ENCODE peak calls at places on chromosomes 13 and 19, in six cellular contexts. M is HepG2, A is GM12891, S is GM12878, B is H1, D is K562. W is an unnamed sample.

GRCh38 chr13:73809561-73809960 is 324.6 kb downstream of the KLF12 start:
- DNase-seq in M (no peak), A (no peak), S (no peak), B (no peak), D (no peak), W (no peak)

GRCh38 chr13:76939215-76939614 is 9.1 kb upstream of the ACOD1 start:
- DNase-seq in M (no peak), A (no peak), S (no peak), B (no peak), D (no peak), W (no peak)

GRCh38 chr19:4061178-4061682 is 5.5 kb downstream of the ZBTB7A start:
- DNase-seq in M (peak), A (no peak), S (no peak), B (no peak), D (peak), W (no peak)

GRCh38 chr13:99658266-99658991 is 157.2 kb downstream of the TM9SF2 start:
- DNase-seq in M (no peak), A (no peak), S (no peak), B (no peak), D (no peak), W (no peak)

GRCh38 chr13:73198888-73199497 is 140.2 kb downstream of the KLF5 start:
- DNase-seq in M (peak), A (no peak), S (no peak), B (no peak), D (no peak), W (no peak)

GRCh38 chr19:45152504-45153338 is 8.1 kb downstream of the NKPD1 start:
- DNase-seq in M (no peak), A (peak), S (no peak), B (no peak), D (no peak), W (peak)

GRCh38 chr19:41352609-41353465 is 885 bp downstream of the TGFB1 start:
- DNase-seq in M (peak), A (peak), S (no peak), B (no peak), D (peak), W (peak)

GRCh38 chr13:40210865-40211585 is 455.4 kb downstream of the FOXO1 start:
- DNase-seq in M (no peak), A (no peak), S (no peak), B (no peak), D (no peak), W (no peak)

GRCh38 chr13:40452741-40453665 is 213.4 kb downstream of the FOXO1 start:
- DNase-seq in M (peak), A (no peak), S (no peak), B (no peak), D (no peak), W (no peak)

GRCh38 chr13:72180253-72180952 is 313.4 kb upstream of the DACH1 start:
- DNase-seq in M (no peak), A (no peak), S (no peak), B (no peak), D (no peak), W (no peak)

GRCh38 chr13:24261566-24261965 is 47.8 kb upstream of the C1QTNF9 start:
- DNase-seq in M (no peak), A (no peak), S (no peak), B (no peak), D (no peak), W (no peak)

GRCh38 chr19:2213799-2214198 is 22.3 kb downstream of the PLEKHJ1 start:
- DNase-seq in M (no peak), A (no peak), S (no peak), B (no peak), D (no peak), W (no peak)

GRCh38 chr19:58196911-58197616 is 14.2 kb downstream of the ZNF274 start:
- DNase-seq in M (peak), A (no peak), S (no peak), B (no peak), D (no peak), W (no peak)

GRCh38 chr19:42965204-42965603 is 28.2 kb upstream of the PSG7 start:
- DNase-seq in M (no peak), A (no peak), S (no peak), B (no peak), D (no peak), W (no peak)

GRCh38 chr13:42266464-42266863 is 5.5 kb upstream of the AKAP11 start:
- DNase-seq in M (no peak), A (no peak), S (no peak), B (no peak), D (no peak), W (no peak)

GRCh38 chr19:39765091-39766076 is 13.3 kb upstream of the LEUTX start:
- DNase-seq in M (peak), A (no peak), S (no peak), B (peak), D (peak), W (no peak)

GRCh38 chr19:42402376-42403116 is 12.4 kb upstream of the CNFN start:
- DNase-seq in M (no peak), A (no peak), S (no peak), B (no peak), D (no peak), W (no peak)

GRCh38 chr13:25292301-25292700 is 5.0 kb upstream of the MTMR6 start:
- DNase-seq in M (no peak), A (no peak), S (no peak), B (no peak), D (peak), W (no peak)

GRCh38 chr13:64924401-64924800 is 2305.7 kb downstream of the PCDH9 start:
- DNase-seq in M (no peak), A (no peak), S (no peak), B (no peak), D (no peak), W (no peak)

GRCh38 chr13:28470286-28470685 is 24.6 kb downstream of the FLT1 start:
- DNase-seq in M (no peak), A (no peak), S (no peak), B (no peak), D (no peak), W (no peak)

GRCh38 chr19:27971071-27971470 is 1241.9 kb downstream of the UQCRFS1 start:
- DNase-seq in M (no peak), A (no peak), S (no peak), B (peak), D (no peak), W (no peak)

GRCh38 chr13:110455941-110456340 is 105.6 kb downstream of the RAB20 start:
- DNase-seq in M (peak), A (peak), S (no peak), B (peak), D (peak), W (peak)
- TF ChIP-seq POLR2AphosphoS5 in M (no peak), A (no peak), S (no peak), B (no peak), D (no peak), W (no peak)

GRCh38 chr19:15461694-15462093 is 2.6 kb downstream of the RASAL3 start:
- DNase-seq in M (no peak), A (no peak), S (no peak), B (no peak), D (no peak), W (no peak)

GRCh38 chr19:15467734-15468214 is 3.4 kb upstream of the RASAL3 start:
- DNase-seq in M (no peak), A (no peak), S (no peak), B (no peak), D (no peak), W (no peak)

GRCh38 chr19:15463865-15464371 is 426 bp downstream of the RASAL3 start:
- DNase-seq in M (no peak), A (peak), S (no peak), B (no peak), D (no peak), W (peak)

GRCh38 chr19:15466851-15467733 is 2.7 kb upstream of the RASAL3 start:
- DNase-seq in M (no peak), A (no peak), S (peak), B (no peak), D (no peak), W (peak)

DNA sequence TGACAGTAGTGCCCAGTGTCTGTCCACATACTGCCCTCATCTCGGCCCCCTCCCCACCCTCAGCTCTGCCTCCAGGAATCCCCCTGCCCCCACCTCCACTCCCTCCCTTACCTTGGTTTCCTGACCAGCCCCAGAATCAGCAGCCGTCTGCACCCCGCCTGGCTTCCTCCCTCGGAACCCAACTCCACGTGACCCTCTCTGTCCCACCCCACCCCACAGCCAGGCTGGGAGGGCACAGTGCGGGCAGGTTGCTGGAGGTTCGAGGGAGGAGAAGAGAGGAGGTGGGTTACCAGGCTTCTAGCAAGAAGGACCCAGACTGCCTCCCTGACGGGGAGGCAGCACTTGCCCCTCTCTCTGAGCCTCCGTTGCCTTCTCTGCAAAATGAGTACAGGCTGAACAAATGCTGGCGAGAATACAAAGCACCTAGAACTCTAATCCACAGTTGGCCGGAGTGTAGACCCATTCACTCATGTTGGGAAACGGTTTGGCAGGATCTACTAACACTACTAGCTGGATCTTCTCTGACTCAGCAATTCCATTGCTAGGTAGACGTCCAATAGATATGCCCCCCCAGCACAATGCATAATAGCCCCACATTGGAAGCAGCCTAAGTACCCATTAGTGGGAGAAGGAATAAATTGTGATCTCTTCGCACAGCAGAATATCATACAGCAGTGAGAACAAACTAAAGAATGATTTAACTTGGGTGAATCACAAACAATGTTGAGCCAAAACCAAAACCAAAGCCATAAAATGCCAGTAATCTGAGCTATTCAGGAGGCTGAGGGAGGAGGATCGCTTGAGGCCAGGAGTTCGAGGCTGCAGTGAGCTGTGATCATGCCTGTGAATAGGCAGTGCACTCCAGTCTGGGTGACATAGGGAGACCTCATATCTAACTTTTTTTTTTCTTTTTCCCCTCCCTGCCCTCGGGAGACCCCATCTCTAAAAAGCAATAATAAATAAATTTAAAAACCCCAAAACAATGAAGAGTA is at the start of gene RASAL3:
- DNase-seq in M (no peak), A (no peak), S (peak), B (no peak), D (no peak), W (peak)
- TF ChIP-seq POLR2A in M (no peak), A (no peak), S (peak), B (no peak), D (no peak), W (no peak)

GRCh38 chr19:14120497-14120780 is 2.9 kb upstream of the PRKACA start:
- DNase-seq in M (no peak), A (no peak), S (no peak), B (no peak), D (no peak), W (no peak)

GRCh38 chr19:14116918-14117578 is 514 bp downstream of the PRKACA start:
- DNase-seq in M (no peak), A (no peak), S (no peak), B (no peak), D (peak), W (no peak)

GRCh38 chr19:14117668-14118164 is at the start of gene PRKACA:
- DNase-seq in M (peak), A (peak), S (peak), B (peak), D (peak), W (peak)

GRCh38 chr19:14118165-14119051 is 846 bp upstream of the PRKACA start:
- DNase-seq in M (peak), A (no peak), S (no peak), B (no peak), D (no peak), W (no peak)

DNA sequence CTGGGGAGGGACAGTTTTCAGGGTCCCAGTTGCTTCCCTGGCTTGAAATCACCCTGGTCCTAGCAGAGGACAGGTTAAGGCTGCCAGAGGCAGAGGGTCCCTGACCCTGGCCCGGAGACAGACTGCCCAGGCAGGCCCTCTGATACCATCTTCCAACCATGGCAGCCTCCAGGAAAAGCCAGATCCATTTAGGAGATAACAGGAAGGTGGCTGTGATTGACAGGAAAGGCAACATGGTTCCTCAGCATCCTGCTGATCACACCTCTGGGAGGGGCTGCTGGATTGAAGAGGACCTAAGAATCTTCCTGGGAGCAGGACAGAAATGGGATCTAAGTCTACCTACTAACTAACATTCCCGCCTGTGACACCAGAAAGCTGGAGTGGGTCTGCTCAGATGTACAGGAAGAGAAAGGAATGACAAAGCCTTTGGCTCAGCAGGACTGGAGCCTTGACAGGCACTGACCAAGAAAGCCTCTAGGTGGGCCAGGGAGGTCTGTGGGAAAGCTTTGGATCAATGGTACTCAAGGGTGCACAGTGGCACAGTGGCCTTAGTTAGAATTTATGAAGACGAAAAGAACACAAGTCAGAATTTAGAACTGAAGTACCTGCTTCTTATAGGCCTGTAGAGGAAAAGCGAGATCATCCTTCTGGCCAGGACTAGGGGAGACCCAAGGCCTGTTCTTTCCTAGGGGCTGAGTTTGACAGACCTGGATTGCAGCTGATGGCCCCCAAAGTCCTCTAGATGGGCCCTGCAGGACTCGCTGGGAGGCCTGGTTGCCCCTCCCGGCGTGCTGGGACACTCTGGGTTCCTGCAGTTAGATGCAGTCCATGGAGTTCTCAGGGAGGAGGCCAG is 2.3 kb upstream of the PRKACA start:
- DNase-seq in M (no peak), A (no peak), S (no peak), B (no peak), D (no peak), W (no peak)
- TF ChIP-seq TAF1 in M (no peak), A (no peak), S (no peak), B (no peak), D (no peak), W (no peak)

GRCh38 chr13:106981050-106981449 is 413.1 kb upstream of the ARGLU1 start:
- DNase-seq in M (no peak), A (no peak), S (no peak), B (no peak), D (no peak), W (no peak)
- TF ChIP-seq POLR2AphosphoS5 in M (no peak), A (no peak), S (no peak), B (no peak), D (no peak), W (no peak)